ENCODE peak calls at places on chromosome 11, in nine cellular contexts. X, K, D, N, Y, R, Q, I and V are unnamed samples.

GRCh38 chr11:31325162-31325561 is 44.4 kb downstream of the DCDC1 start:
- DNase-seq in D (no peak), Y (no peak), N (peak), I (no peak), X (peak), R (peak), Q (peak), K (peak), V (peak)

GRCh38 chr11:68002943-68003845 is 703 bp downstream of the UNC93B1 start:
- DNase-seq in Y (no peak), D (no peak), K (no peak), N (no peak), X (no peak), I (no peak), R (no peak), Q (no peak), V (no peak)

GRCh38 chr11:112731538-112731937 is 229.7 kb upstream of the NCAM1 start:
- DNase-seq in Y (no peak), Q (no peak), K (no peak), N (no peak), X (no peak), D (no peak), R (no peak), I (no peak), V (no peak)

GRCh38 chr11:86869966-86870570 is 69.7 kb downstream of the PRSS23 start:
- DNase-seq in D (peak), Y (no peak), I (peak), K (peak), Q (peak), N (peak), R (peak), X (peak), V (peak)

GRCh38 chr11:12156301-12157140 is 46.1 kb downstream of the MICAL2 start:
- DNase-seq in Y (no peak), I (no peak), N (no peak), K (no peak), R (peak), Q (no peak), X (no peak), D (no peak), V (no peak)

GRCh38 chr11:121231576-121232278 is 60.8 kb upstream of the SC5D start:
- DNase-seq in R (peak), Y (no peak), D (no peak), Q (no peak), K (no peak), N (no peak), I (no peak), X (no peak), V (no peak)

GRCh38 chr11:8055836-8056526 is 25.0 kb upstream of the TUB start:
- DNase-seq in Q (no peak), Y (no peak), X (no peak), K (no peak), R (no peak), D (no peak), I (no peak), N (no peak), V (no peak)

GRCh38 chr11:116865696-116866095 is 28.3 kb upstream of the APOA1 start:
- DNase-seq in I (no peak), R (no peak), Q (peak), D (no peak), N (peak), K (no peak), X (no peak), Y (no peak), V (no peak)

GRCh38 chr11:34342008-34342533 is 15.7 kb downstream of the ABTB2 start:
- DNase-seq in N (peak), D (no peak), R (no peak), Q (no peak), K (no peak), I (no peak), Y (no peak), X (no peak), V (no peak)

GRCh38 chr11:446886-447285 is 3.2 kb upstream of the PTDSS2 start:
- DNase-seq in Q (no peak), K (no peak), D (peak), N (no peak), X (no peak), Y (no peak), I (no peak), R (no peak), V (peak)